ENCODE peak calls at places on chromosome 13, in six cellular contexts. W is foreskin fibroblast, T is tibial nerve, U is AG04450, Q is mucosa of descending colon, F is cardiac fibroblast. J is an unnamed sample.

GRCh38 chr13:76954568-76954967 is 6.3 kb downstream of the ACOD1 start:
- DNase-seq in W (no peak), T (no peak), U (no peak), Q (no peak), F (no peak), J (no peak)

GRCh38 chr13:96020155-96020575 is 33.0 kb downstream of the UGGT2 start:
- DNase-seq in W (peak; percentile 73), T (no peak), U (peak; percentile 27), Q (peak; percentile 54), F (peak; percentile 82), J (peak; percentile 88)

GRCh38 chr13:95500136-95500718 is 52.3 kb upstream of the CLDN10 start:
- DNase-seq in W (no peak), T (no peak), U (no peak), Q (no peak), F (no peak), J (no peak)

GRCh38 chr13:75432045-75432444 is 49.9 kb downstream of the TBC1D4 start:
- DNase-seq in W (peak; percentile 43), T (no peak), U (no peak), Q (no peak), F (peak; percentile 26), J (no peak)

GRCh38 chr13:45108716-45109706 is 11.3 kb upstream of the GTF2F2 start:
- DNase-seq in W (peak; percentile 52), T (no peak), U (no peak), Q (no peak), F (peak; percentile 39), J (no peak)

GRCh38 chr13:66329988-66330429 is 900.1 kb downstream of the PCDH9 start:
- DNase-seq in W (peak; percentile 73), T (no peak), U (no peak), Q (no peak), F (peak; percentile 65), J (no peak)

GRCh38 chr13:112064222-112064621 is 2.7 kb upstream of the SOX1 start:
- DNase-seq in W (no peak), T (no peak), U (no peak), Q (no peak), F (no peak), J (no peak)

GRCh38 chr13:40664100-40665060 is 2.1 kb downstream of the FOXO1 start:
- DNase-seq in W (peak; percentile 64), T (peak; percentile 73), U (no peak), Q (peak; percentile 89), F (peak; percentile 60), J (peak; percentile 55)

GRCh38 chr13:45718063-45718462 is 15.9 kb downstream of the CBY2 start:
- DNase-seq in W (peak; percentile 39), T (no peak), U (no peak), Q (no peak), F (peak; percentile 32), J (peak; percentile 23)

GRCh38 chr13:111396457-111396856 is 76.0 kb downstream of the TEX29 start:
- DNase-seq in W (no peak), T (no peak), U (no peak), Q (no peak), F (no peak), J (no peak)

GRCh38 chr13:42893346-42893745 is 98.7 kb downstream of the EPSTI1 start:
- DNase-seq in W (peak; percentile 86), T (no peak), U (no peak), Q (no peak), F (peak; percentile 91), J (peak; percentile 81)

GRCh38 chr13:113023217-113023597 is 54.2 kb downstream of the MCF2L start:
- DNase-seq in W (no peak), T (no peak), U (no peak), Q (no peak), F (peak; percentile 20), J (peak; percentile 69)

GRCh38 chr13:114148521-114148855 is 16.1 kb upstream of the RASA3 start:
- DNase-seq in W (no peak), T (no peak), U (no peak), Q (peak; percentile 64), F (no peak), J (no peak)

GRCh38 chr13:34435338-34435737 is 506.7 kb upstream of the NBEA start:
- DNase-seq in W (peak; percentile 93), T (no peak), U (no peak), Q (no peak), F (peak; percentile 22), J (peak; percentile 32)

GRCh38 chr13:21504379-21504778 is 45.3 kb upstream of the ZDHHC20 start:
- DNase-seq in W (no peak), T (no peak), U (no peak), Q (no peak), F (no peak), J (no peak)

GRCh38 chr13:112134150-112135075 is 67.5 kb downstream of the SOX1 start:
- DNase-seq in W (no peak), T (no peak), U (no peak), Q (peak; percentile 22), F (no peak), J (no peak)

GRCh38 chr13:103883698-103884097 is 817.5 kb upstream of the SLC10A2 start:
- DNase-seq in W (peak; percentile 41), T (no peak), U (no peak), Q (no peak), F (peak; percentile 12), J (peak; percentile 8)

GRCh38 chr13:51576754-51577153 is 7.5 kb upstream of the WDFY2 start:
- DNase-seq in W (no peak), T (no peak), U (no peak), Q (no peak), F (no peak), J (no peak)

GRCh38 chr13:78598382-78598781 is 5.0 kb downstream of the POU4F1 start:
- DNase-seq in W (no peak), T (no peak), U (no peak), Q (no peak), F (no peak), J (no peak)

GRCh38 chr13:39397866-39398265 is 205.1 kb downstream of the LHFPL6 start:
- DNase-seq in W (no peak), T (no peak), U (no peak), Q (no peak), F (no peak), J (no peak)

GRCh38 chr13:43263047-43263446 is 239.7 kb downstream of the DNAJC15 start:
- DNase-seq in W (no peak), T (no peak), U (no peak), Q (no peak), F (no peak), J (no peak)

GRCh38 chr13:113148940-113149503 is 9.4 kb upstream of the PROZ start:
- DNase-seq in W (no peak), T (no peak), U (no peak), Q (no peak), F (no peak), J (no peak)

GRCh38 chr13:30882996-30883766 is 22.9 kb upstream of the MEDAG start:
- DNase-seq in W (no peak), T (no peak), U (no peak), Q (no peak), F (no peak), J (no peak)

GRCh38 chr13:39379667-39380655 is 223.0 kb downstream of the LHFPL6 start:
- DNase-seq in W (peak; percentile 11), T (no peak), U (no peak), Q (no peak), F (peak; percentile 32), J (no peak)

GRCh38 chr13:92175330-92175729 is 776.9 kb downstream of the GPC5 start:
- DNase-seq in W (peak; percentile 53), T (no peak), U (peak; percentile 34), Q (peak; percentile 53), F (peak; percentile 30), J (peak; percentile 87)

GRCh38 chr13:47594833-47595232 is 406.2 kb downstream of the SUCLA2 start:
- DNase-seq in W (peak; percentile 7), T (no peak), U (no peak), Q (no peak), F (peak; percentile 19), J (peak; percentile 21)

GRCh38 chr13:47146136-47146535 is 249.3 kb upstream of the HTR2A start:
- DNase-seq in W (peak; percentile 50), T (no peak), U (peak; percentile 74), Q (no peak), F (no peak), J (peak; percentile 11)

GRCh38 chr13:105914637-105915036 is 620.8 kb downstream of the EFNB2 start:
- DNase-seq in W (peak; percentile 95), T (no peak), U (peak; percentile 84), Q (no peak), F (peak; percentile 85), J (peak; percentile 80)
- H3K4me3 ChIP-seq in W (peak overlapping the region; percentile 6), T (no peak overlapping the region), U (peak overlapping the region; percentile 39), Q (no peak overlapping the region), F (no peak overlapping the region), J (no peak overlapping the region)

GRCh38 chr13:33119022-33119735 is 103.0 kb downstream of the KL start:
- DNase-seq in W (no peak), T (no peak), U (no peak), Q (no peak), F (no peak), J (no peak)
- TF ChIP-seq CTCF in W (no peak), T (no peak), U (no peak), Q (no peak), F (no peak), J (no peak)

DNA sequence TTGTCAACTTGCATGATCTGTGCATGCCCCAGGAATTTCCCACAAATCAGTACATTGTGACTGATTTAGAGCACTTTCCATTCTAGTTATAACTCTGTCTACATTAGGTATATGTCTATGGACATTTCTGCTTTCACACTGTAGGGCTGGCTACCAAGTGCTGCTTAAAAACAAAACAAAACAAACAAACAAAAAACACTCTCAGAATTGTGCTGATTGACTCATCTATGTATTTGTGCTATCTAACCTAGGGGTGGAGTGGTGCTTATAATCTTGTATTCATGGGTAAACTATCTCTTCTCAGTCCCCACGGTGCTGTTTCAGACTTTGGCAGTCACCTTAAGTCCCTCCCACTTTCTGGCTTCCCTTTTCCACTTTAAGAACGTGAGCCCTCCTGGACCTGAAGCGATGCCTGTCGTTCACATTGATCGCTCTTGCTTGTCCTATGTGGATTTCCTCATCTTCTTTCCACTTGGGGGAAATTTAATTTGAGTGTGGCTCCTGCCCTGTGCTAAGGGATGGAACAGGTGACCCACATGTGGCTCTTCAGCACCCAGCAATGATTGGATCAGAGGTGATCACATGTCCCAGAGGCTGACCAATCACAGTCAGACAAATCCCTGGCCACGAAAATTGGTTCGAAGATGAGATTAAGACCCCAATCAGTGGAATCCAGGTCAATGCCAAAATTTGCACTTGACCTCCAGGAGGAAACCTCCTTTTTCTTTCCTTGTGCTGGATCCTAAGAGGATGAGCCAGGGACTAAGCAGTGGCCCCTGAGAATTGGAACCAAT is 23.9 kb downstream of the AMER2 start:
- DNase-seq in W (no peak), T (no peak), U (no peak), Q (no peak), F (no peak), J (no peak)
- H3K4me3 ChIP-seq in W (no peak overlapping the region), T (no peak overlapping the region), U (no peak overlapping the region), Q (no peak overlapping the region), F (no peak overlapping the region), J (no peak overlapping the region)

DNA sequence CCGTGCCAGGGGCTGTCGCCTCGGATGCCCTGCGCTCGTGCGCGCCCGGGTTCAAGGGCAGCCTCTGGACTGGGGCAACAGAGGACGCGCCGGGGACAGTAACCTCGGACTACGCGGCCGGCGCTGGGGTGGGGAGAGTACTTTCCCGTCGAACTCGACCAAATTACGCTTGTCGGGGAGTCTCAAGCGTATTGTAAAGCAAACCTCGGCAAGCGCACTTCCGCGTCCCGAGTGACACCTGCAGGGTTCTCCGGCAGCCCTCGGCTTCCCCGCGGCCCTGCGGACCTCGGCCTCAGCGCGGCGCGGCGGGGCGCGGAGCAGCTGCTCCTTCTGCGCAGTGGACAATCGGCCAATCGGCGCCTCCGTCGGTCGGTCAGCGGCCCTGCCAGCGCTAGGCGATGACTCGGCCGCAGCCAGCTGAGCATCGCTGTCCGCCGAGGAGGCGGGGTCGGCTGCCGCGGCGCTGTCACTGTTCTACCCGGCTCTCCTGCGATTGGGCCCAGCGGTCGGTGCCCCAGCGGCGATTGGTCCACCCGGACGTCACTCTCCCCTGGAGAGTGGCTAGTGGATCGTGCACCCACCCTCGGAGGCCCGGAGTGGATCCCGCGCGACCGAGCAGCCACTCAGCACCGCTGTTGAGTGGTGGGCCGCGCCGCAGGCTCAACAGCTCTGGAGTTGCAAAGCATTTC is at the start of gene SLC46A3:
- DNase-seq in W (peak; percentile 100), T (peak; percentile 95), U (peak; percentile 96), Q (peak; percentile 98), F (peak; percentile 98), J (peak; percentile 99)
- TF ChIP-seq CTCF in W (no peak), T (peak; percentile 54), U (peak; percentile 21), Q (peak; percentile 7), F (no peak), J (no peak)

J was measured in fibroblast of pulmonary artery.